ENCODE peak calls at places on chromosomes 7 and 10, in six cellular contexts. X is HTR-8/SVneo, J is EL, H is body of pancreas, O is NCI-H1694 treated with DMSO at 0.1 percent for 48 hours, P is GDM1. I is an unnamed sample.

GRCh38 chr7:120180221-120180620 is 92.8 kb upstream of the KCND2 start:
- DNase-seq in X (no peak), J (no peak), H (no peak), O (no peak), P (no peak), I (peak)

GRCh38 chr7:151876112-151876898 is 610 bp downstream of the PRKAG2 start:
- DNase-seq in X (peak), J (peak), H (peak), O (peak), P (peak), I (no peak)

GRCh38 chr7:149753370-149754233 is 19.8 kb downstream of the ZNF467 start:
- DNase-seq in X (peak), J (peak), H (peak), O (peak), P (no peak), I (peak)

GRCh38 chr10:124998624-124999291 is 56.8 kb downstream of the ZRANB1 start:
- DNase-seq in X (no peak), J (no peak), H (peak), O (no peak), P (no peak), I (no peak)

GRCh38 chr10:12733271-12733670 is 268.2 kb downstream of the CCDC3 start:
- DNase-seq in X (no peak), J (no peak), H (no peak), O (no peak), P (no peak), I (no peak)

GRCh38 chr10:102405108-102405561 is 9.6 kb downstream of the NFKB2 start:
- DNase-seq in X (no peak), J (no peak), H (no peak), O (no peak), P (no peak), I (no peak)

GRCh38 chr7:5429253-5429856 is 5.7 kb upstream of the TNRC18 start:
- DNase-seq in X (no peak), J (peak), H (peak), O (no peak), P (peak), I (peak)

GRCh38 chr10:22501412-22501811 is 156.1 kb downstream of the SPAG6 start:
- DNase-seq in X (no peak), J (no peak), H (no peak), O (no peak), P (peak), I (no peak)

GRCh38 chr7:121994625-121995410 is 121.9 kb downstream of the PTPRZ1 start:
- DNase-seq in X (peak), J (peak), H (peak), O (peak), P (no peak), I (peak)

GRCh38 chr10:119313645-119314044 is 106.3 kb downstream of the GRK5 start:
- DNase-seq in X (no peak), J (no peak), H (no peak), O (no peak), P (peak), I (no peak)

GRCh38 chr7:150994838-150995510 is 4.2 kb downstream of the NOS3 start:
- DNase-seq in X (no peak), J (no peak), H (no peak), O (no peak), P (no peak), I (no peak)

GRCh38 chr7:15461576-15461975 is 100.2 kb downstream of the AGMO start:
- DNase-seq in X (peak), J (peak), H (no peak), O (no peak), P (no peak), I (peak)

GRCh38 chr10:81018898-81019890 is 481.5 kb downstream of the SH2D4B start:
- DNase-seq in X (peak), J (peak), H (peak), O (peak), P (peak), I (peak)

GRCh38 chr7:158039270-158039669 is 548.4 kb downstream of the PTPRN2 start:
- DNase-seq in X (no peak), J (no peak), H (no peak), O (no peak), P (no peak), I (no peak)

GRCh38 chr7:20954711-20955641 is 168.3 kb upstream of the SP8 start:
- DNase-seq in X (no peak), J (no peak), H (no peak), O (no peak), P (no peak), I (no peak)

GRCh38 chr10:106981461-106981850 is 183.1 kb downstream of the SORCS1 start:
- DNase-seq in X (no peak), J (no peak), H (no peak), O (no peak), P (no peak), I (no peak)

GRCh38 chr7:7323352-7323751 is 141.0 kb downstream of the C1GALT1 start:
- DNase-seq in X (no peak), J (peak), H (no peak), O (no peak), P (no peak), I (no peak)

GRCh38 chr7:131103997-131104396 is 223.7 kb upstream of the MKLN1 start:
- DNase-seq in X (no peak), J (peak), H (no peak), O (no peak), P (no peak), I (peak)

GRCh38 chr7:26857534-26858228 is 6.7 kb downstream of the SKAP2 start:
- DNase-seq in X (no peak), J (no peak), H (peak), O (no peak), P (peak), I (no peak)

GRCh38 chr10:96565774-96566173 is 21.0 kb downstream of the TM9SF3 start:
- DNase-seq in X (no peak), J (peak), H (no peak), O (no peak), P (no peak), I (peak)

GRCh38 chr10:84179059-84179710 is 5.6 kb downstream of the GPR15LG start:
- DNase-seq in X (no peak), J (peak), H (no peak), O (peak), P (no peak), I (peak)

GRCh38 chr10:58115218-58116050 is 152.3 kb downstream of the IPMK start:
- DNase-seq in X (no peak), J (no peak), H (no peak), O (no peak), P (no peak), I (no peak)

GRCh38 chr7:518630-519428 is 817 bp downstream of the PDGFA start:
- DNase-seq in X (peak), J (peak), H (peak), O (peak), P (peak), I (peak)

GRCh38 chr10:48365668-48366067 is 59.2 kb downstream of the MAPK8 start:
- DNase-seq in X (no peak), J (peak), H (no peak), O (no peak), P (no peak), I (no peak)

GRCh38 chr10:124612611-124613498 is 131.3 kb downstream of the FAM53B start:
- DNase-seq in X (no peak), J (peak), H (no peak), O (no peak), P (no peak), I (no peak)

GRCh38 chr7:129835436-129836020 is 117.2 kb downstream of the UBE2H start:
- DNase-seq in X (no peak), J (no peak), H (no peak), O (no peak), P (no peak), I (no peak)

GRCh38 chr7:102008535-102009262 is 191.3 kb downstream of the CUX1 start:
- DNase-seq in X (no peak), J (no peak), H (peak), O (no peak), P (no peak), I (no peak)

GRCh38 chr10:106053031-106053430 is 1111.5 kb downstream of the SORCS1 start:
- DNase-seq in X (no peak), J (no peak), H (no peak), O (no peak), P (no peak), I (no peak)

GRCh38 chr10:88980836-88981235 is 9.8 kb upstream of the FAS start:
- DNase-seq in X (no peak), J (no peak), H (no peak), O (no peak), P (no peak), I (no peak)

GRCh38 chr10:34163075-34163905 is 651.8 kb downstream of the PARD3 start:
- DNase-seq in X (no peak), J (peak), H (no peak), O (no peak), P (no peak), I (peak)

GRCh38 chr10:17125316-17125715 is 4.3 kb downstream of the CUBN start:
- DNase-seq in X (no peak), J (no peak), H (no peak), O (no peak), P (no peak), I (no peak)

GRCh38 chr7:130632111-130632510 is 36.4 kb downstream of the COPG2 start:
- DNase-seq in X (peak), J (peak), H (no peak), O (no peak), P (no peak), I (no peak)

GRCh38 chr10:494149-494542 is 195.3 kb downstream of the DIP2C start:
- DNase-seq in X (no peak), J (no peak), H (no peak), O (no peak), P (no peak), I (no peak)

GRCh38 chr7:98107313-98107691 is 640 bp downstream of the LMTK2 start:
- DNase-seq in X (no peak), J (peak), H (peak), O (no peak), P (no peak), I (no peak)

GRCh38 chr7:132148876-132149275 is 427.4 kb downstream of the PLXNA4 start:
- DNase-seq in X (no peak), J (no peak), H (no peak), O (no peak), P (no peak), I (no peak)

GRCh38 chr7:111025013-111025412 is 65.9 kb upstream of the LRRN3 start:
- DNase-seq in X (no peak), J (no peak), H (no peak), O (no peak), P (no peak), I (no peak)

GRCh38 chr7:99001482-99002145 is 123.3 kb downstream of the TRRAP start:
- DNase-seq in X (no peak), J (no peak), H (no peak), O (no peak), P (no peak), I (no peak)

GRCh38 chr10:70549962-70550845 is 52.3 kb downstream of the PRF1 start:
- DNase-seq in X (peak), J (peak), H (peak), O (peak), P (peak), I (peak)